ENCODE peak calls at places on chromosomes 12 and 14, in four cellular contexts. E is ovary, D is neuronal stem cell, J is hepatocyte. C is an unnamed sample.

GRCh38 chr12:78209851-78210493 is 379.3 kb downstream of the NAV3 start:
- DNase-seq in E (no peak), D (no peak), J (no peak), C (no peak)

GRCh38 chr12:18751866-18752265 is 13.9 kb downstream of the CAPZA3 start:
- DNase-seq in E (no peak), D (peak; percentile 5), J (no peak), C (no peak)

GRCh38 chr14:94018308-94018707 is 7.8 kb upstream of the OTUB2 start:
- DNase-seq in E (no peak), D (no peak), J (no peak), C (no peak)

GRCh38 chr14:92217956-92218355 is 96.2 kb downstream of the CPSF2 start:
- DNase-seq in E (no peak), D (no peak), J (no peak), C (no peak)

GRCh38 chr12:52014567-52015392 is 8.0 kb downstream of the TAMALIN start:
- DNase-seq in E (peak; percentile 38), D (no peak), J (no peak), C (no peak)

GRCh38 chr12:132618683-132619043 is at the start of gene P2RX2:
- DNase-seq in E (no peak), D (no peak), J (no peak), C (no peak)

GRCh38 chr14:51540364-51540763 is 111.3 kb upstream of the FRMD6 start:
- DNase-seq in E (no peak), D (no peak), J (no peak), C (no peak)

GRCh38 chr12:113040722-113041168 is 15.8 kb upstream of the DTX1 start:
- DNase-seq in E (no peak), D (no peak), J (peak; percentile 55), C (no peak)

GRCh38 chr14:50954811-50955372 is 10.6 kb upstream of the PYGL start:
- DNase-seq in E (no peak), D (no peak), J (peak; percentile 51), C (peak; percentile 21)

GRCh38 chr12:55687746-55688145 is 20.0 kb downstream of the ITGA7 start:
- DNase-seq in E (peak; percentile 14), D (no peak), J (no peak), C (no peak)

GRCh38 chr14:33814010-33814409 is 136.9 kb downstream of the EGLN3 start:
- DNase-seq in E (no peak), D (no peak), J (no peak), C (no peak)

GRCh38 chr12:30880061-30880460 is 46.5 kb upstream of the TSPAN11 start:
- DNase-seq in E (no peak), D (no peak), J (peak; percentile 30), C (no peak)

GRCh38 chr12:67441736-67442346 is 172.7 kb downstream of the CAND1 start:
- DNase-seq in E (peak; percentile 91), D (peak; percentile 69), J (peak; percentile 91), C (peak; percentile 74)

GRCh38 chr12:27549801-27550652 is 26.0 kb downstream of the PPFIBP1 start:
- DNase-seq in E (peak; percentile 87), D (no peak), J (peak; percentile 87), C (peak; percentile 87)

GRCh38 chr12:92108651-92109050 is 37.0 kb downstream of the BTG1 start:
- DNase-seq in E (no peak), D (no peak), J (peak; percentile 10), C (no peak)

GRCh38 chr12:68446896-68447806 is 115.0 kb upstream of the MDM1 start:
- DNase-seq in E (no peak), D (peak; percentile 57), J (no peak), C (peak; percentile 54)

GRCh38 chr12:93526786-93527428 is 45.6 kb upstream of the SOCS2 start:
- DNase-seq in E (no peak), D (peak; percentile 12), J (peak; percentile 82), C (peak; percentile 84)

GRCh38 chr14:64758025-64758521 is 53.8 kb downstream of the PLEKHG3 start:
- DNase-seq in E (peak; percentile 54), D (no peak), J (peak; percentile 81), C (peak; percentile 91)

GRCh38 chr12:41213648-41214047 is 25.5 kb downstream of the PDZRN4 start:
- DNase-seq in E (no peak), D (no peak), J (no peak), C (no peak)

GRCh38 chr14:47500369-47500768 is 175.0 kb downstream of the MDGA2 start:
- DNase-seq in E (no peak), D (no peak), J (no peak), C (no peak)

GRCh38 chr12:6631549-6631961 is 4.2 kb downstream of the LPAR5 start:
- DNase-seq in E (no peak), D (no peak), J (peak; percentile 55), C (no peak)

GRCh38 chr12:107967170-107967569 is 161.9 kb upstream of the WSCD2 start:
- DNase-seq in E (no peak), D (no peak), J (no peak), C (no peak)

GRCh38 chr12:40375076-40375475 is 150.3 kb downstream of the LRRK2 start:
- DNase-seq in E (no peak), D (no peak), J (no peak), C (peak; percentile 6)

GRCh38 chr12:64534672-64535199 is 75.6 kb upstream of the RASSF3 start:
- DNase-seq in E (no peak), D (no peak), J (no peak), C (no peak)

GRCh38 chr14:99578541-99579044 is 25.4 kb downstream of the CCDC85C start:
- DNase-seq in E (no peak), D (no peak), J (no peak), C (no peak)

GRCh38 chr14:99579903-99580570 is 24.0 kb downstream of the CCDC85C start:
- DNase-seq in E (no peak), D (no peak), J (peak; percentile 77), C (peak; percentile 91)

GRCh38 chr14:99576761-99577705 is 27.0 kb downstream of the CCDC85C start:
- DNase-seq in E (peak; percentile 71), D (no peak), J (no peak), C (no peak)

GRCh38 chr14:99581371-99581770 is 22.6 kb downstream of the CCDC85C start:
- DNase-seq in E (no peak), D (peak; percentile 77), J (no peak), C (no peak)

GRCh38 chr14:99579077-99579836 is 24.8 kb downstream of the CCDC85C start:
- DNase-seq in E (no peak), D (no peak), J (peak; percentile 78), C (peak; percentile 82)
- H3K4me1 ChIP-seq in E (peaks cover 52% of the 10 kb centered on the region), D (peaks cover 41% of the 10 kb centered on the region), J (peaks cover 58% of the 10 kb centered on the region), C (peaks cover 60% of the 10 kb centered on the region)

GRCh38 chr12:110680032-110680431 is 8.9 kb downstream of the HVCN1 start:
- DNase-seq in E (no peak), D (no peak), J (no peak), C (no peak)
- H3K4me1 ChIP-seq in E (no peaks in the 10 kb centered on the region), D (no peaks in the 10 kb centered on the region), J (no peaks in the 10 kb centered on the region), C (no peaks in the 10 kb centered on the region)

DNA sequence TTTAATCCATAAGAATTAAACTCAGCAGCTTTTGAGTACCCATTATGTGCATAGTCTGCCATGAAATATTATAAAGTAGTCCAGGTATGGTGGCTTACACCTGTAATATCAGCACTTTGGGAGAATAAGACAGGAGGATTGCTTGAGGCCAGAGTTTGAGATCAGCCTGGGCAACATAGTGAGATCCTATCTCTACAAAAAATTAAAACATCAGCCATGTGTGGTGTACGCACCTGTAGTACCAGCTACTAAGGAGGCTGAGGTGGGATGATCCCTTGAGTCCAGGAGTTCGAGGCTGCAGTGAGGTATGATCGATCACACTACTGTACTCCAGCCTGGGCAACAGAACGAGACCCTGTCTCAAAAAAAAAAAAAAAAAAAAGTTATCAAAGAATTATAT is 15.3 kb downstream of the MARK3 start:
- DNase-seq in E (no peak), D (no peak), J (no peak), C (no peak)
- H3K4me1 ChIP-seq in E (peaks cover 25% of the 10 kb centered on the region), D (peaks cover 10% of the 10 kb centered on the region), J (peaks cover 23% of the 10 kb centered on the region), C (no peaks in the 10 kb centered on the region)

GRCh38 chr12:85725991-85726390 is 110.2 kb downstream of the RASSF9 start:
- DNase-seq in E (no peak), D (no peak), J (no peak), C (no peak)

GRCh38 chr12:85720308-85721033 is 115.7 kb downstream of the RASSF9 start:
- DNase-seq in E (no peak), D (no peak), J (no peak), C (no peak)
- H3K4me1 ChIP-seq in E (no peaks in the 10 kb centered on the region), D (no peaks in the 10 kb centered on the region), J (no peaks in the 10 kb centered on the region), C (no peaks in the 10 kb centered on the region)